ENCODE peak calls at places on chromosomes 5 and 9, in five cellular contexts. X is psoas muscle, S is heart right ventricle, P is left ventricle myocardium superior, M is left kidney. A is an unnamed sample.

GRCh38 chr5:168227973-168228615 is 63.4 kb upstream of the WWC1 start:
- DNase-seq in X (no peak), P (no peak), M (peak), S (no peak), A (no peak)

GRCh38 chr5:172506921-172507320 is 52.6 kb upstream of the SH3PXD2B start:
- DNase-seq in S (no peak), P (no peak), X (no peak), M (no peak), A (no peak)

GRCh38 chr5:90398726-90399125 is 10.8 kb downstream of the CETN3 start:
- DNase-seq in X (no peak), M (no peak), P (no peak), S (no peak), A (no peak)

GRCh38 chr5:107314330-107314729 is 356.4 kb downstream of the EFNA5 start:
- DNase-seq in X (no peak), P (no peak), M (no peak), S (no peak), A (no peak)

GRCh38 chr9:116572095-116572748 is 114.9 kb upstream of the TRIM32 start:
- DNase-seq in M (peak), P (peak), X (peak), S (peak), A (peak)

GRCh38 chr9:32260481-32260880 is 124.0 kb upstream of the ACO1 start:
- DNase-seq in P (no peak), X (no peak), S (no peak), M (peak), A (no peak)

GRCh38 chr5:157361865-157362465 is 96.0 kb downstream of the CYFIP2 start:
- DNase-seq in S (no peak), M (no peak), X (no peak), P (peak), A (peak)

GRCh38 chr5:157168286-157168685 is 2.2 kb upstream of the GARIN3 start:
- DNase-seq in S (no peak), M (no peak), X (no peak), P (no peak), A (no peak)

GRCh38 chr5:180596115-180596667 is 4.9 kb upstream of the SCGB3A1 start:
- DNase-seq in M (no peak), P (no peak), X (no peak), S (no peak), A (no peak)

GRCh38 chr9:115015018-115015635 is 84.7 kb upstream of the TNFSF8 start:
- DNase-seq in S (no peak), X (no peak), P (no peak), M (peak), A (peak)

GRCh38 chr5:176371621-176372539 is 6.6 kb downstream of the ARL10 start:
- DNase-seq in M (no peak), S (no peak), P (no peak), X (peak), A (no peak)

GRCh38 chr9:3912817-3913216 is 387.0 kb upstream of the RFX3 start:
- DNase-seq in S (no peak), P (no peak), M (peak), X (no peak), A (peak)

GRCh38 chr5:157085930-157086329 is 22.9 kb downstream of the HAVCR2 start:
- DNase-seq in S (no peak), P (no peak), X (no peak), M (no peak), A (no peak)

GRCh38 chr5:10481241-10481932 is 39.7 kb downstream of the ROPN1L start:
- DNase-seq in S (no peak), P (no peak), M (no peak), X (no peak), A (no peak)

GRCh38 chr5:176716320-176716719 is 69.0 kb downstream of the TSPAN17 start:
- DNase-seq in M (no peak), P (no peak), S (no peak), X (no peak), A (peak)

GRCh38 chr9:16768816-16769215 is 101.7 kb downstream of the BNC2 start:
- DNase-seq in P (no peak), X (no peak), S (no peak), M (no peak), A (no peak)

GRCh38 chr9:134283111-134283515 is 43.1 kb upstream of the RXRA start:
- DNase-seq in S (peak), P (peak), X (peak), M (no peak), A (no peak)

GRCh38 chr5:158928405-158928804 is 171.3 kb downstream of the EBF1 start:
- DNase-seq in M (peak), P (no peak), X (no peak), S (no peak), A (no peak)

GRCh38 chr5:131610198-131611063 is 24.6 kb downstream of the RAPGEF6 start:
- DNase-seq in M (peak), X (no peak), S (no peak), P (no peak), A (peak)

A was measured in LHCN-M2.